ENCODE peak calls at places on chromosome 22, in ten cellular contexts. One of them, this sample, is unnamed.

GRCh38 chr22:28648792-28649191 is 30.8 kb downstream of the TTC28 start:
- DNase-seq in transverse colon: no peak
- DNase-seq in bronchial epithelial cell: no peak
- DNase-seq in HFF-Myc: no peak
- DNase-seq in fibroblast of lung: no peak
- DNase-seq in thoracic aorta: no peak
- DNase-seq in lung: no peak
- DNase-seq in AG04450: no peak
- DNase-seq in GM12865: no peak
- DNase-seq in uterus: no peak
- DNase-seq in this sample: no peak

GRCh38 chr22:26606611-26607010 is 11.2 kb downstream of the CRYBB1 start:
- DNase-seq in transverse colon: no peak
- DNase-seq in bronchial epithelial cell: peak; percentile 39
- DNase-seq in HFF-Myc: no peak
- DNase-seq in fibroblast of lung: peak; percentile 44
- DNase-seq in thoracic aorta: no peak
- DNase-seq in lung: no peak
- DNase-seq in AG04450: no peak
- DNase-seq in GM12865: no peak
- DNase-seq in uterus: no peak
- DNase-seq in this sample: no peak

GRCh38 chr22:38267086-38267485 is 5.7 kb downstream of the TMEM184B start:
- DNase-seq in transverse colon: no peak
- DNase-seq in bronchial epithelial cell: no peak
- DNase-seq in HFF-Myc: no peak
- DNase-seq in fibroblast of lung: no peak
- DNase-seq in thoracic aorta: no peak
- DNase-seq in lung: no peak
- DNase-seq in AG04450: no peak
- DNase-seq in GM12865: no peak
- DNase-seq in uterus: peak; percentile 65
- DNase-seq in this sample: no peak

GRCh38 chr22:41343717-41344116 is 38.0 kb upstream of the TEF start:
- DNase-seq in transverse colon: no peak
- DNase-seq in bronchial epithelial cell: no peak
- DNase-seq in HFF-Myc: no peak
- DNase-seq in fibroblast of lung: no peak
- DNase-seq in thoracic aorta: no peak
- DNase-seq in lung: no peak
- DNase-seq in AG04450: no peak
- DNase-seq in GM12865: no peak
- DNase-seq in uterus: no peak
- DNase-seq in this sample: no peak

GRCh38 chr22:32754413-32755041 is 47.0 kb upstream of the TIMP3 start:
- DNase-seq in transverse colon: peak; percentile 16
- DNase-seq in bronchial epithelial cell: peak; percentile 55
- DNase-seq in HFF-Myc: no peak
- DNase-seq in fibroblast of lung: peak; percentile 51
- DNase-seq in thoracic aorta: no peak
- DNase-seq in lung: no peak
- DNase-seq in AG04450: no peak
- DNase-seq in GM12865: no peak
- DNase-seq in uterus: peak; percentile 33
- DNase-seq in this sample: no peak

GRCh38 chr22:29205598-29206371 is at the start of gene EMID1:
- DNase-seq in transverse colon: peak; percentile 47
- DNase-seq in bronchial epithelial cell: no peak
- DNase-seq in HFF-Myc: no peak
- DNase-seq in fibroblast of lung: no peak
- DNase-seq in thoracic aorta: no peak
- DNase-seq in lung: no peak
- DNase-seq in AG04450: no peak
- DNase-seq in GM12865: peak; percentile 53
- DNase-seq in uterus: peak; percentile 39
- DNase-seq in this sample: peak; percentile 40

GRCh38 chr22:26547426-26547825 is 35.2 kb upstream of the TFIP11 start:
- DNase-seq in transverse colon: no peak
- DNase-seq in bronchial epithelial cell: peak; percentile 74
- DNase-seq in HFF-Myc: no peak
- DNase-seq in fibroblast of lung: no peak
- DNase-seq in thoracic aorta: no peak
- DNase-seq in lung: no peak
- DNase-seq in AG04450: no peak
- DNase-seq in GM12865: no peak
- DNase-seq in uterus: no peak
- DNase-seq in this sample: no peak

GRCh38 chr22:42438293-42438650 is 6.1 kb upstream of the NFAM1 start:
- DNase-seq in transverse colon: no peak
- DNase-seq in bronchial epithelial cell: no peak
- DNase-seq in HFF-Myc: no peak
- DNase-seq in fibroblast of lung: no peak
- DNase-seq in thoracic aorta: no peak
- DNase-seq in lung: no peak
- DNase-seq in AG04450: no peak
- DNase-seq in GM12865: no peak
- DNase-seq in uterus: no peak
- DNase-seq in this sample: no peak

GRCh38 chr22:28716686-28717085 is 24.9 kb downstream of the CHEK2 start:
- DNase-seq in transverse colon: no peak
- DNase-seq in bronchial epithelial cell: no peak
- DNase-seq in HFF-Myc: no peak
- DNase-seq in fibroblast of lung: peak; percentile 37
- DNase-seq in thoracic aorta: no peak
- DNase-seq in lung: no peak
- DNase-seq in AG04450: no peak
- DNase-seq in GM12865: no peak
- DNase-seq in uterus: no peak
- DNase-seq in this sample: no peak

GRCh38 chr22:24181088-24181995 is at the start of gene SUSD2:
- DNase-seq in transverse colon: peak; percentile 62
- DNase-seq in bronchial epithelial cell: no peak
- DNase-seq in HFF-Myc: no peak
- DNase-seq in fibroblast of lung: no peak
- DNase-seq in thoracic aorta: no peak
- DNase-seq in lung: no peak
- DNase-seq in AG04450: no peak
- DNase-seq in GM12865: no peak
- DNase-seq in uterus: no peak
- DNase-seq in this sample: no peak

GRCh38 chr22:24986816-24987215 is 34.3 kb downstream of the KIAA1671 start:
- DNase-seq in transverse colon: peak; percentile 37
- DNase-seq in bronchial epithelial cell: no peak
- DNase-seq in HFF-Myc: no peak
- DNase-seq in fibroblast of lung: no peak
- DNase-seq in thoracic aorta: no peak
- DNase-seq in lung: no peak
- DNase-seq in AG04450: no peak
- DNase-seq in GM12865: peak; percentile 24
- DNase-seq in uterus: no peak
- DNase-seq in this sample: no peak

GRCh38 chr22:25078591-25078990 is 121.1 kb upstream of the CRYBB3 start:
- DNase-seq in transverse colon: no peak
- DNase-seq in bronchial epithelial cell: no peak
- DNase-seq in HFF-Myc: no peak
- DNase-seq in fibroblast of lung: no peak
- DNase-seq in thoracic aorta: no peak
- DNase-seq in lung: no peak
- DNase-seq in AG04450: no peak
- DNase-seq in GM12865: no peak
- DNase-seq in uterus: no peak
- DNase-seq in this sample: no peak

GRCh38 chr22:21681566-21682370 is 16.0 kb downstream of the PPIL2 start:
- DNase-seq in transverse colon: no peak
- DNase-seq in bronchial epithelial cell: peak; percentile 23
- DNase-seq in HFF-Myc: no peak
- DNase-seq in fibroblast of lung: no peak
- DNase-seq in thoracic aorta: no peak
- DNase-seq in lung: no peak
- DNase-seq in AG04450: no peak
- DNase-seq in GM12865: no peak
- DNase-seq in uterus: no peak
- DNase-seq in this sample: peak; percentile 62

GRCh38 chr22:40153705-40154104 is 24.0 kb upstream of the TNRC6B start:
- DNase-seq in transverse colon: no peak
- DNase-seq in bronchial epithelial cell: no peak
- DNase-seq in HFF-Myc: no peak
- DNase-seq in fibroblast of lung: no peak
- DNase-seq in thoracic aorta: no peak
- DNase-seq in lung: no peak
- DNase-seq in AG04450: no peak
- DNase-seq in GM12865: no peak
- DNase-seq in uterus: no peak
- DNase-seq in this sample: no peak

GRCh38 chr22:40161182-40161581 is 16.5 kb upstream of the TNRC6B start:
- DNase-seq in transverse colon: no peak
- DNase-seq in bronchial epithelial cell: no peak
- DNase-seq in HFF-Myc: no peak
- DNase-seq in fibroblast of lung: no peak
- DNase-seq in thoracic aorta: no peak
- DNase-seq in lung: no peak
- DNase-seq in AG04450: no peak
- DNase-seq in GM12865: no peak
- DNase-seq in uterus: no peak
- DNase-seq in this sample: no peak

GRCh38 chr22:40153186-40153585 is 24.5 kb upstream of the TNRC6B start:
- DNase-seq in transverse colon: no peak
- DNase-seq in bronchial epithelial cell: no peak
- DNase-seq in HFF-Myc: no peak
- DNase-seq in fibroblast of lung: no peak
- DNase-seq in thoracic aorta: no peak
- DNase-seq in lung: no peak
- DNase-seq in AG04450: no peak
- DNase-seq in GM12865: no peak
- DNase-seq in uterus: no peak
- DNase-seq in this sample: no peak

GRCh38 chr22:40157546-40157945 is 20.2 kb upstream of the TNRC6B start:
- DNase-seq in transverse colon: peak; percentile 34
- DNase-seq in bronchial epithelial cell: no peak
- DNase-seq in HFF-Myc: no peak
- DNase-seq in fibroblast of lung: no peak
- DNase-seq in thoracic aorta: no peak
- DNase-seq in lung: no peak
- DNase-seq in AG04450: no peak
- DNase-seq in GM12865: no peak
- DNase-seq in uterus: no peak
- DNase-seq in this sample: no peak

GRCh38 chr22:40156001-40156516 is 21.7 kb upstream of the TNRC6B start:
- DNase-seq in transverse colon: peak; percentile 57
- DNase-seq in bronchial epithelial cell: peak; percentile 94
- DNase-seq in HFF-Myc: no peak
- DNase-seq in fibroblast of lung: peak; percentile 78
- DNase-seq in thoracic aorta: no peak
- DNase-seq in lung: peak; percentile 55
- DNase-seq in AG04450: no peak
- DNase-seq in GM12865: peak; percentile 21
- DNase-seq in uterus: no peak
- DNase-seq in this sample: no peak
- TF ChIP-seq CTCF in transverse colon: peak; percentile 17
- TF ChIP-seq CTCF in bronchial epithelial cell: peak; percentile 16
- TF ChIP-seq CTCF in HFF-Myc: peak; percentile 15
- TF ChIP-seq CTCF in fibroblast of lung: no peak
- TF ChIP-seq CTCF in thoracic aorta: peak; percentile 25
- TF ChIP-seq CTCF in lung: no peak
- TF ChIP-seq CTCF in AG04450: peak; percentile 24
- TF ChIP-seq CTCF in GM12865: no peak
- TF ChIP-seq CTCF in uterus: no peak
- TF ChIP-seq CTCF in this sample: no peak

GRCh38 chr22:43923191-43923590 is 414 bp upstream of the PNPLA3 start:
- DNase-seq in transverse colon: no peak
- DNase-seq in bronchial epithelial cell: no peak
- DNase-seq in HFF-Myc: no peak
- DNase-seq in fibroblast of lung: peak; percentile 28
- DNase-seq in thoracic aorta: no peak
- DNase-seq in lung: no peak
- DNase-seq in AG04450: no peak
- DNase-seq in GM12865: peak; percentile 13
- DNase-seq in uterus: no peak
- DNase-seq in this sample: no peak
- H3K4me3 ChIP-seq in transverse colon: peak overlapping the region; percentile 54
- H3K4me3 ChIP-seq in bronchial epithelial cell: peak overlapping the region; percentile 52
- H3K4me3 ChIP-seq in HFF-Myc: peak overlapping the region; percentile 75
- H3K4me3 ChIP-seq in fibroblast of lung: peak overlapping the region; percentile 48
- H3K4me3 ChIP-seq in thoracic aorta: peak overlapping the region; percentile 74
- H3K4me3 ChIP-seq in lung: no peak overlapping the region
- H3K4me3 ChIP-seq in AG04450: peak overlapping the region; percentile 56
- H3K4me3 ChIP-seq in GM12865: peak overlapping the region; percentile 42
- H3K4me3 ChIP-seq in uterus: peak overlapping the region; percentile 35
- H3K4me3 ChIP-seq in this sample: peak overlapping the region; percentile 74

GRCh38 chr22:31244044-31244942 is 32.2 kb downstream of the LIMK2 start:
- DNase-seq in transverse colon: no peak
- DNase-seq in bronchial epithelial cell: peak; percentile 75
- DNase-seq in HFF-Myc: no peak
- DNase-seq in fibroblast of lung: peak; percentile 61
- DNase-seq in thoracic aorta: no peak
- DNase-seq in lung: no peak
- DNase-seq in AG04450: peak; percentile 51
- DNase-seq in GM12865: no peak
- DNase-seq in uterus: peak; percentile 34
- DNase-seq in this sample: no peak

GRCh38 chr22:31244943-31245451 is 32.9 kb downstream of the LIMK2 start:
- DNase-seq in transverse colon: no peak
- DNase-seq in bronchial epithelial cell: no peak
- DNase-seq in HFF-Myc: no peak
- DNase-seq in fibroblast of lung: no peak
- DNase-seq in thoracic aorta: no peak
- DNase-seq in lung: no peak
- DNase-seq in AG04450: no peak
- DNase-seq in GM12865: no peak
- DNase-seq in uterus: no peak
- DNase-seq in this sample: no peak

GRCh38 chr22:31248138-31248745 is 36.1 kb downstream of the LIMK2 start:
- DNase-seq in transverse colon: peak; percentile 52
- DNase-seq in bronchial epithelial cell: peak; percentile 93
- DNase-seq in HFF-Myc: peak; percentile 56
- DNase-seq in fibroblast of lung: peak; percentile 87
- DNase-seq in thoracic aorta: peak; percentile 41
- DNase-seq in lung: peak; percentile 80
- DNase-seq in AG04450: peak; percentile 80
- DNase-seq in GM12865: no peak
- DNase-seq in uterus: peak; percentile 84
- DNase-seq in this sample: peak; percentile 43

GRCh38 chr22:31247726-31248125 is 35.6 kb downstream of the LIMK2 start:
- DNase-seq in transverse colon: no peak
- DNase-seq in bronchial epithelial cell: no peak
- DNase-seq in HFF-Myc: no peak
- DNase-seq in fibroblast of lung: no peak
- DNase-seq in thoracic aorta: no peak
- DNase-seq in lung: no peak
- DNase-seq in AG04450: no peak
- DNase-seq in GM12865: no peak
- DNase-seq in uterus: no peak
- DNase-seq in this sample: no peak

GRCh38 chr22:31246687-31247086 is 34.6 kb downstream of the LIMK2 start:
- DNase-seq in transverse colon: no peak
- DNase-seq in bronchial epithelial cell: no peak
- DNase-seq in HFF-Myc: no peak
- DNase-seq in fibroblast of lung: no peak
- DNase-seq in thoracic aorta: no peak
- DNase-seq in lung: no peak
- DNase-seq in AG04450: no peak
- DNase-seq in GM12865: no peak
- DNase-seq in uterus: no peak
- DNase-seq in this sample: no peak
- TF ChIP-seq CTCF in transverse colon: no peak
- TF ChIP-seq CTCF in bronchial epithelial cell: no peak
- TF ChIP-seq CTCF in HFF-Myc: no peak
- TF ChIP-seq CTCF in fibroblast of lung: no peak
- TF ChIP-seq CTCF in thoracic aorta: no peak
- TF ChIP-seq CTCF in lung: no peak
- TF ChIP-seq CTCF in AG04450: no peak
- TF ChIP-seq CTCF in GM12865: no peak
- TF ChIP-seq CTCF in uterus: no peak
- TF ChIP-seq CTCF in this sample: no peak

GRCh38 chr22:46153930-46154329 is 3.6 kb downstream of the PPARA start:
- DNase-seq in transverse colon: no peak
- DNase-seq in bronchial epithelial cell: no peak
- DNase-seq in HFF-Myc: no peak
- DNase-seq in fibroblast of lung: no peak
- DNase-seq in thoracic aorta: no peak
- DNase-seq in lung: no peak
- DNase-seq in AG04450: no peak
- DNase-seq in GM12865: no peak
- DNase-seq in uterus: no peak
- DNase-seq in this sample: no peak
- H3K4me3 ChIP-seq in transverse colon: no peak overlapping the region
- H3K4me3 ChIP-seq in bronchial epithelial cell: no peak overlapping the region
- H3K4me3 ChIP-seq in HFF-Myc: no peak overlapping the region
- H3K4me3 ChIP-seq in fibroblast of lung: no peak overlapping the region
- H3K4me3 ChIP-seq in thoracic aorta: no peak overlapping the region
- H3K4me3 ChIP-seq in lung: no peak overlapping the region
- H3K4me3 ChIP-seq in AG04450: no peak overlapping the region
- H3K4me3 ChIP-seq in GM12865: no peak overlapping the region
- H3K4me3 ChIP-seq in uterus: no peak overlapping the region
- H3K4me3 ChIP-seq in this sample: no peak overlapping the region

This sample was measured in dorsolateral prefrontal cortex.